ENCODE peak calls at places on chromosome 13, in ten cellular contexts. H is pons; D is activated CD4-positive, alpha-beta T cell treated with anti-CD3 and anti-CD28 coated beads, Interleukin-2, amount 50 U/mL, for 1 hour; O is GOT3; F is NCI-H748 treated with DMSO at 0.1 percent for 48 hours; M is germinal center; C is fibroblast of lung; B is type B pancreatic cell; P is PC-3; I is HS-27A. J is an unnamed sample.
A peak's percentile ranks its signal among the peaks of the same experiment; 100 is the strongest.

GRCh38 chr13:53781941-53782340 is 753.3 kb downstream of the OLFM4 start:
- DNase-seq in H (no peak), D (no peak), O (no peak), F (peak; percentile 61), M (no peak), C (peak; percentile 1), B (no peak), P (peak; percentile 10), I (no peak), J (no peak)

GRCh38 chr13:103540394-103540793 is 474.2 kb upstream of the SLC10A2 start:
- DNase-seq in H (no peak), D (no peak), O (no peak), F (no peak), M (no peak), C (no peak), B (no peak), P (no peak), I (no peak), J (no peak)

GRCh38 chr13:111517641-111518010 is 197.2 kb downstream of the TEX29 start:
- DNase-seq in H (no peak), D (no peak), O (no peak), F (no peak), M (no peak), C (no peak), B (no peak), P (no peak), I (no peak), J (no peak)

GRCh38 chr13:43785166-43785680 is 1.5 kb downstream of the ENOX1 start:
- DNase-seq in H (no peak), D (no peak), O (no peak), F (no peak), M (no peak), C (no peak), B (no peak), P (no peak), I (no peak), J (no peak)

GRCh38 chr13:110911880-110912279 is 3.0 kb downstream of the ANKRD10 start:
- DNase-seq in H (no peak), D (no peak), O (no peak), F (no peak), M (no peak), C (no peak), B (no peak), P (peak; percentile 71), I (no peak), J (no peak)

GRCh38 chr13:23506821-23507210 is 63.4 kb upstream of the TNFRSF19 start:
- DNase-seq in H (no peak), D (no peak), O (no peak), F (no peak), M (no peak), C (peak; percentile 88), B (no peak), P (peak; percentile 17), I (no peak), J (no peak)

GRCh38 chr13:29936051-29936813 is 85.8 kb upstream of the UBL3 start:
- DNase-seq in H (no peak), D (no peak), O (no peak), F (no peak), M (no peak), C (no peak), B (no peak), P (no peak), I (no peak), J (no peak)

GRCh38 chr13:102693250-102693649 is 1.6 kb downstream of the METTL21C start:
- DNase-seq in H (no peak), D (no peak), O (no peak), F (no peak), M (no peak), C (no peak), B (no peak), P (no peak), I (no peak), J (no peak)

GRCh38 chr13:113291997-113292862 is 4.8 kb upstream of the LAMP1 start:
- DNase-seq in H (no peak), D (no peak), O (no peak), F (no peak), M (no peak), C (peak; percentile 43), B (no peak), P (peak; percentile 29), I (no peak), J (no peak)

GRCh38 chr13:98842858-98843481 is 90.5 kb upstream of the SLC15A1 start:
- DNase-seq in H (peak; percentile 80), D (peak; percentile 61), O (no peak), F (peak; percentile 55), M (peak; percentile 66), C (peak; percentile 84), B (peak; percentile 79), P (peak; percentile 69), I (peak; percentile 5), J (no peak)

GRCh38 chr13:99686944-99687382 is 185.7 kb downstream of the TM9SF2 start:
- DNase-seq in H (no peak), D (no peak), O (no peak), F (no peak), M (no peak), C (no peak), B (no peak), P (no peak), I (no peak), J (no peak)

GRCh38 chr13:24340608-24340955 is 31.2 kb downstream of the C1QTNF9 start:
- DNase-seq in H (no peak), D (no peak), O (no peak), F (no peak), M (no peak), C (no peak), B (no peak), P (no peak), I (no peak), J (no peak)

GRCh38 chr13:75792526-75793187 is 156.5 kb downstream of the LMO7 start:
- DNase-seq in H (no peak), D (no peak), O (no peak), F (no peak), M (no peak), C (no peak), B (no peak), P (no peak), I (no peak), J (no peak)

GRCh38 chr13:111534646-111535461 is 214.4 kb downstream of the TEX29 start:
- DNase-seq in H (no peak), D (no peak), O (no peak), F (peak; percentile 51), M (no peak), C (no peak), B (peak; percentile 63), P (no peak), I (no peak), J (no peak)

GRCh38 chr13:110261166-110262081 is 45.5 kb downstream of the COL4A1 start:
- DNase-seq in H (no peak), D (no peak), O (no peak), F (no peak), M (no peak), C (no peak), B (no peak), P (no peak), I (no peak), J (no peak)

GRCh38 chr13:27969073-27969865 is at the start of gene CDX2:
- DNase-seq in H (no peak), D (no peak), O (no peak), F (peak; percentile 71), M (no peak), C (no peak), B (peak; percentile 62), P (no peak), I (no peak), J (no peak)

GRCh38 chr13:72648513-72649065 is 78.8 kb downstream of the MZT1 start:
- DNase-seq in H (no peak), D (no peak), O (no peak), F (peak; percentile 10), M (no peak), C (peak; percentile 9), B (no peak), P (peak; percentile 6), I (no peak), J (no peak)

GRCh38 chr13:101576452-101576851 is 124.0 kb downstream of the ITGBL1 start:
- DNase-seq in H (no peak), D (no peak), O (no peak), F (no peak), M (no peak), C (peak; percentile 88), B (no peak), P (peak; percentile 74), I (no peak), J (no peak)

GRCh38 chr13:40503026-40503425 is 163.4 kb downstream of the FOXO1 start:
- DNase-seq in H (no peak), D (no peak), O (no peak), F (no peak), M (no peak), C (peak; percentile 24), B (no peak), P (no peak), I (no peak), J (no peak)

GRCh38 chr13:37701972-37702371 is 103.4 kb upstream of the POSTN start:
- DNase-seq in H (no peak), D (no peak), O (peak; percentile 40), F (no peak), M (no peak), C (peak; percentile 99), B (no peak), P (peak; percentile 50), I (peak; percentile 81), J (no peak)

GRCh38 chr13:90868321-90868920 is 479.1 kb upstream of the MIR17HG start:
- DNase-seq in H (peak; percentile 18), D (no peak), O (no peak), F (no peak), M (no peak), C (peak; percentile 55), B (no peak), P (peak; percentile 49), I (no peak), J (no peak)

GRCh38 chr13:106415971-106416370 is 119.5 kb downstream of the EFNB2 start:
- DNase-seq in H (peak; percentile 60), D (no peak), O (no peak), F (no peak), M (no peak), C (no peak), B (no peak), P (no peak), I (no peak), J (no peak)

GRCh38 chr13:31225998-31226675 is 26.4 kb downstream of the B3GLCT start:
- DNase-seq in H (no peak), D (no peak), O (no peak), F (no peak), M (no peak), C (no peak), B (no peak), P (no peak), I (no peak), J (no peak)

GRCh38 chr13:110047511-110047910 is 259.4 kb downstream of the COL4A1 start:
- DNase-seq in H (peak; percentile 16), D (no peak), O (no peak), F (peak; percentile 68), M (no peak), C (peak; percentile 92), B (no peak), P (peak; percentile 10), I (no peak), J (no peak)

J was measured in cortex of kidney.